ENCODE peak calls at places on chromosome 22, in eight cellular contexts. Y is NCI-H345, E is left ventricle myocardium inferior, W is NCI-H1092, Z is KBM-7, X is lung, K is HT-29, P is AG08396. C is an unnamed sample.
A peak's percentile ranks its signal among the peaks of the same experiment; 100 is the strongest.

GRCh38 chr22:19122143-19122751 is at the start of gene DGCR2:
- DNase-seq in Y (peak; percentile 93), Z (peak; percentile 92), K (peak; percentile 99), X (peak; percentile 98), W (peak; percentile 97), E (peak; percentile 97), P (peak; percentile 100), C (peak; percentile 91)

GRCh38 chr22:19178065-19178658 is 374 bp downstream of the SLC25A1 start:
- DNase-seq in Y (peak; percentile 60), P (peak; percentile 64), X (no peak), W (no peak), E (peak; percentile 53), K (peak; percentile 71), Z (peak; percentile 47), C (peak; percentile 21)

GRCh38 chr22:29700206-29700948 is 19.4 kb upstream of the CABP7 start:
- DNase-seq in Y (peak; percentile 45), P (peak; percentile 69), E (no peak), K (no peak), W (peak; percentile 56), Z (no peak), X (no peak), C (no peak)

GRCh38 chr22:32375678-32376450 is 18.2 kb downstream of the RFPL3 start:
- DNase-seq in Z (no peak), W (no peak), Y (no peak), E (no peak), K (no peak), P (no peak), X (no peak), C (no peak)

GRCh38 chr22:36163497-36163896 is 2.9 kb upstream of the APOL3 start:
- DNase-seq in E (no peak), Z (no peak), P (no peak), W (no peak), X (no peak), Y (no peak), K (no peak), C (no peak)

GRCh38 chr22:43789452-43789851 is 22.7 kb downstream of the EFCAB6 start:
- DNase-seq in K (no peak), W (no peak), X (no peak), Z (no peak), P (peak; percentile 74), E (peak; percentile 28), Y (no peak), C (no peak)

GRCh38 chr22:46956498-46957215 is 194.2 kb downstream of the TBC1D22A start:
- DNase-seq in Y (no peak), W (no peak), P (no peak), Z (no peak), E (no peak), X (no peak), K (no peak), C (no peak)

GRCh38 chr22:29152381-29153138 is 53.1 kb upstream of the EMID1 start:
- DNase-seq in E (peak; percentile 39), K (no peak), Y (no peak), Z (peak; percentile 68), W (no peak), P (no peak), X (peak; percentile 63), C (no peak)

GRCh38 chr22:44944891-44945600 is 64.8 kb downstream of the PHF21B start:
- DNase-seq in Y (no peak), W (no peak), P (no peak), E (no peak), Z (no peak), K (no peak), X (no peak), C (no peak)

GRCh38 chr22:44353063-44353440 is 40.3 kb upstream of the SHISAL1 start:
- DNase-seq in X (no peak), Y (no peak), E (no peak), Z (no peak), K (no peak), P (no peak), W (no peak), C (no peak)